ENCODE peak calls at places on chromosomes 12 and 14, in ten cellular contexts. One of them, this sample, is unnamed.

GRCh38 chr12:81811066-81811777 is 52.1 kb upstream of the PPFIA2 start:
- DNase-seq in GOT3: no peak
- DNase-seq in brain microvascular endothelial cell: peak; percentile 54
- DNase-seq in GM23248: peak; percentile 42
- DNase-seq in RWPE1: no peak
- DNase-seq in H7: peak; percentile 8
- DNase-seq in skeletal muscle cell: peak; percentile 36
- DNase-seq in fibroblast of lung: no peak
- DNase-seq in left kidney: no peak
- DNase-seq in activated CD8-positive, alpha-beta memory T cell treated with anti-CD3 and anti-CD28 coated beads for 48 hours: no peak
- DNase-seq in this sample: no peak

GRCh38 chr12:19669793-19670192 is 230.5 kb downstream of the AEBP2 start:
- DNase-seq in GOT3: no peak
- DNase-seq in skeletal muscle cell: no peak
- DNase-seq in RWPE1: no peak
- DNase-seq in left kidney: no peak
- DNase-seq in brain microvascular endothelial cell: no peak
- DNase-seq in fibroblast of lung: no peak
- DNase-seq in H7: no peak
- DNase-seq in activated CD8-positive, alpha-beta memory T cell treated with anti-CD3 and anti-CD28 coated beads for 48 hours: no peak
- DNase-seq in GM23248: no peak
- DNase-seq in this sample: no peak

GRCh38 chr12:110688446-110689001 is 391 bp downstream of the HVCN1 start:
- DNase-seq in fibroblast of lung: no peak
- DNase-seq in left kidney: peak; percentile 57
- DNase-seq in H7: peak; percentile 71
- DNase-seq in GOT3: no peak
- DNase-seq in activated CD8-positive, alpha-beta memory T cell treated with anti-CD3 and anti-CD28 coated beads for 48 hours: no peak
- DNase-seq in skeletal muscle cell: no peak
- DNase-seq in RWPE1: no peak
- DNase-seq in GM23248: peak; percentile 12
- DNase-seq in brain microvascular endothelial cell: no peak
- DNase-seq in this sample: no peak

GRCh38 chr12:28500373-28501024 is 310.2 kb downstream of the CCDC91 start:
- DNase-seq in GM23248: peak; percentile 49
- DNase-seq in GOT3: no peak
- DNase-seq in H7: no peak
- DNase-seq in activated CD8-positive, alpha-beta memory T cell treated with anti-CD3 and anti-CD28 coated beads for 48 hours: no peak
- DNase-seq in RWPE1: no peak
- DNase-seq in fibroblast of lung: peak; percentile 23
- DNase-seq in brain microvascular endothelial cell: no peak
- DNase-seq in skeletal muscle cell: no peak
- DNase-seq in left kidney: no peak
- DNase-seq in this sample: no peak

GRCh38 chr14:96130854-96131253 is 73.8 kb upstream of the BDKRB2 start:
- DNase-seq in activated CD8-positive, alpha-beta memory T cell treated with anti-CD3 and anti-CD28 coated beads for 48 hours: no peak
- DNase-seq in skeletal muscle cell: no peak
- DNase-seq in fibroblast of lung: peak; percentile 46
- DNase-seq in left kidney: no peak
- DNase-seq in H7: no peak
- DNase-seq in GOT3: no peak
- DNase-seq in GM23248: peak; percentile 69
- DNase-seq in brain microvascular endothelial cell: no peak
- DNase-seq in RWPE1: peak; percentile 35
- DNase-seq in this sample: no peak

GRCh38 chr12:120337730-120338129 is 10.2 kb upstream of the PLA2G1B start:
- DNase-seq in GOT3: no peak
- DNase-seq in left kidney: no peak
- DNase-seq in brain microvascular endothelial cell: no peak
- DNase-seq in skeletal muscle cell: no peak
- DNase-seq in GM23248: no peak
- DNase-seq in H7: no peak
- DNase-seq in activated CD8-positive, alpha-beta memory T cell treated with anti-CD3 and anti-CD28 coated beads for 48 hours: no peak
- DNase-seq in fibroblast of lung: no peak
- DNase-seq in RWPE1: no peak
- DNase-seq in this sample: no peak

GRCh38 chr14:57732886-57733285 is 133.0 kb downstream of the SLC35F4 start:
- DNase-seq in H7: no peak
- DNase-seq in skeletal muscle cell: peak; percentile 19
- DNase-seq in RWPE1: no peak
- DNase-seq in brain microvascular endothelial cell: peak; percentile 64
- DNase-seq in left kidney: peak; percentile 59
- DNase-seq in GOT3: no peak
- DNase-seq in activated CD8-positive, alpha-beta memory T cell treated with anti-CD3 and anti-CD28 coated beads for 48 hours: no peak
- DNase-seq in fibroblast of lung: peak; percentile 31
- DNase-seq in GM23248: peak; percentile 33
- DNase-seq in this sample: no peak

GRCh38 chr12:103865151-103865730 is 24.2 kb upstream of the NT5DC3 start:
- DNase-seq in activated CD8-positive, alpha-beta memory T cell treated with anti-CD3 and anti-CD28 coated beads for 48 hours: no peak
- DNase-seq in RWPE1: no peak
- DNase-seq in brain microvascular endothelial cell: no peak
- DNase-seq in H7: no peak
- DNase-seq in GOT3: no peak
- DNase-seq in skeletal muscle cell: no peak
- DNase-seq in left kidney: no peak
- DNase-seq in fibroblast of lung: no peak
- DNase-seq in GM23248: peak; percentile 49
- DNase-seq in this sample: no peak

GRCh38 chr12:52022841-52023181 is 16.1 kb downstream of the TAMALIN start:
- DNase-seq in GM23248: no peak
- DNase-seq in RWPE1: no peak
- DNase-seq in fibroblast of lung: no peak
- DNase-seq in activated CD8-positive, alpha-beta memory T cell treated with anti-CD3 and anti-CD28 coated beads for 48 hours: no peak
- DNase-seq in brain microvascular endothelial cell: no peak
- DNase-seq in skeletal muscle cell: no peak
- DNase-seq in GOT3: no peak
- DNase-seq in H7: peak; percentile 85
- DNase-seq in left kidney: no peak
- DNase-seq in this sample: no peak

This sample was measured in AG04449.